ENCODE peak calls at places on chromosomes 2 and 18, in seven cellular contexts. A is adipocyte; P is sigmoid colon; V is GM23338; Y is CD8-positive, alpha-beta T cell; F is hepatocyte; T is kidney epithelial cell. O is an unnamed sample.
A peak's percentile ranks its signal among the peaks of the same experiment; 100 is the strongest.

GRCh38 chr2:238714038-238714528 is 133.8 kb upstream of the TWIST2 start:
- DNase-seq in A (no peak), P (no peak), V (no peak), Y (no peak), F (no peak), T (no peak), O (no peak)

GRCh38 chr2:237647176-237648015 is 20.0 kb downstream of the LRRFIP1 start:
- DNase-seq in A (no peak), P (no peak), V (no peak), Y (no peak), F (no peak), T (no peak), O (no peak)

GRCh38 chr2:70946832-70947442 is 11.2 kb downstream of the ATP6V1B1 start:
- DNase-seq in A (peak; percentile 82), P (peak; percentile 66), V (peak; percentile 86), Y (peak; percentile 50), F (peak; percentile 71), T (no peak), O (peak; percentile 51)

GRCh38 chr2:179107737-179108136 is 57.8 kb upstream of the CCDC141 start:
- DNase-seq in A (peak; percentile 13), P (no peak), V (no peak), Y (no peak), F (peak; percentile 35), T (no peak), O (peak; percentile 91)

GRCh38 chr2:12047761-12048160 is 301.3 kb downstream of the LPIN1 start:
- DNase-seq in A (no peak), P (no peak), V (no peak), Y (no peak), F (no peak), T (no peak), O (no peak)

GRCh38 chr18:79609841-79610281 is 69.7 kb upstream of the CTDP1 start:
- DNase-seq in A (no peak), P (peak; percentile 48), V (no peak), Y (no peak), F (no peak), T (no peak), O (no peak)

GRCh38 chr2:84022810-84023431 is 436.2 kb downstream of the SUCLG1 start:
- DNase-seq in A (peak; percentile 81), P (no peak), V (peak; percentile 88), Y (no peak), F (peak; percentile 79), T (peak; percentile 21), O (peak; percentile 68)

GRCh38 chr2:160338891-160339290 is 138.8 kb upstream of the ITGB6 start:
- DNase-seq in A (peak; percentile 41), P (peak; percentile 89), V (no peak), Y (no peak), F (peak; percentile 30), T (no peak), O (no peak)

GRCh38 chr18:12038082-12038660 is 55.5 kb upstream of the ANKRD62 start:
- DNase-seq in A (peak; percentile 19), P (peak; percentile 76), V (peak; percentile 75), Y (peak; percentile 14), F (peak; percentile 48), T (no peak), O (no peak)

GRCh38 chr2:216013080-216013909 is at the start of gene MREG:
- DNase-seq in A (peak; percentile 92), P (peak; percentile 76), V (peak; percentile 96), Y (peak; percentile 83), F (peak; percentile 89), T (peak; percentile 41), O (peak; percentile 77)

GRCh38 chr18:22515250-22515649 is 97.5 kb upstream of the CTAGE1 start:
- DNase-seq in A (no peak), P (no peak), V (no peak), Y (no peak), F (no peak), T (no peak), O (no peak)

GRCh38 chr2:113021312-113021711 is 16.1 kb downstream of the IL36A start:
- DNase-seq in A (no peak), P (no peak), V (no peak), Y (no peak), F (no peak), T (no peak), O (no peak)
- H3K27me3 ChIP-seq in A (peaks cover 67% of the 10 kb centered on the region), P (no peaks in the 10 kb centered on the region), V (no peaks in the 10 kb centered on the region), Y (no peaks in the 10 kb centered on the region), F (peaks cover 18% of the 10 kb centered on the region), T (peaks cover 6% of the 10 kb centered on the region), O (no peaks in the 10 kb centered on the region)

GRCh38 chr18:45727068-45727467 is 3.1 kb downstream of the SLC14A1 start:
- DNase-seq in A (no peak), P (no peak), V (no peak), Y (no peak), F (no peak), T (no peak), O (no peak)
- H3K27me3 ChIP-seq in A (no peaks in the 10 kb centered on the region), P (no peaks in the 10 kb centered on the region), V (no peaks in the 10 kb centered on the region), Y (no peaks in the 10 kb centered on the region), F (no peaks in the 10 kb centered on the region), T (no peaks in the 10 kb centered on the region), O (no peaks in the 10 kb centered on the region)

GRCh38 chr2:125280276-125280675 is 1255.2 kb downstream of the CNTNAP5 start:
- DNase-seq in A (no peak), P (no peak), V (no peak), Y (no peak), F (no peak), T (no peak), O (no peak)
- H3K27me3 ChIP-seq in A (no peaks in the 10 kb centered on the region), P (no peaks in the 10 kb centered on the region), V (no peaks in the 10 kb centered on the region), Y (no peaks in the 10 kb centered on the region), F (no peaks in the 10 kb centered on the region), T (no peaks in the 10 kb centered on the region), O (no peaks in the 10 kb centered on the region)

GRCh38 chr2:236159778-236160170 is 8.4 kb downstream of the GBX2 start:
- DNase-seq in A (no peak), P (peak; percentile 53), V (peak; percentile 40), Y (no peak), F (no peak), T (no peak), O (no peak)
- H3K27me3 ChIP-seq in A (peaks cover 48% of the 10 kb centered on the region), P (peaks cover 56% of the 10 kb centered on the region), V (peaks cover 100% of the 10 kb centered on the region), Y (peaks cover 12% of the 10 kb centered on the region), F (peaks cover 87% of the 10 kb centered on the region), T (peaks cover 56% of the 10 kb centered on the region), O (peaks cover 41% of the 10 kb centered on the region)